ENCODE peak calls at places on chromosomes 11 and 22, in nine cellular contexts. Q is stimulated activated CD4-positive, alpha-beta T cell treated with anti-CD3 and anti-CD28 coated beads, Interleukin-15, amount 100 ng/mL, for 24 hours; U is activated T-cell treated with anti-CD3 and anti-CD28 coated beads for 1 hour; L is NCI-H2029; T is NCI-H524 treated with DMSO at 0.1 percent for 48 hours; M is cardiac fibroblast; Y is AG04450; F is mesothelial cell of epicardium; J is kidney glomerular epithelial cell. Z is an unnamed sample.

GRCh38 chr22:36280379-36280778 is 27.4 kb downstream of the APOL1 start:
- DNase-seq in Q (peak; percentile 15), U (no peak), L (no peak), T (no peak), M (no peak), Y (no peak), F (no peak), J (no peak), Z (no peak)

GRCh38 chr11:27279491-27279890 is 83.5 kb downstream of the CCDC34 start:
- DNase-seq in Q (no peak), U (no peak), L (no peak), T (no peak), M (no peak), Y (no peak), F (no peak), J (no peak), Z (no peak)

GRCh38 chr11:27938011-27938410 is 169.9 kb downstream of the KIF18A start:
- DNase-seq in Q (no peak), U (no peak), L (no peak), T (no peak), M (peak; percentile 55), Y (no peak), F (no peak), J (no peak), Z (no peak)

GRCh38 chr11:65588199-65589054 is 7.2 kb downstream of the KCNK7 start:
- DNase-seq in Q (peak; percentile 88), U (peak; percentile 61), L (no peak), T (no peak), M (peak; percentile 62), Y (no peak), F (no peak), J (peak; percentile 27), Z (no peak)

GRCh38 chr11:62145261-62145871 is 21.6 kb downstream of the INCENP start:
- DNase-seq in Q (no peak), U (no peak), L (no peak), T (no peak), M (no peak), Y (no peak), F (peak; percentile 13), J (no peak), Z (no peak)

GRCh38 chr11:48095779-48096470 is 115.6 kb downstream of the PTPRJ start:
- DNase-seq in Q (peak; percentile 17), U (no peak), L (no peak), T (no peak), M (no peak), Y (no peak), F (no peak), J (no peak), Z (no peak)

GRCh38 chr11:32615422-32615821 is 31.8 kb downstream of the EIF3M start:
- DNase-seq in Q (no peak), U (no peak), L (no peak), T (no peak), M (peak; percentile 53), Y (no peak), F (no peak), J (peak; percentile 46), Z (no peak)

GRCh38 chr22:26828311-26828710 is 170.9 kb downstream of the MIAT start:
- DNase-seq in Q (no peak), U (no peak), L (no peak), T (no peak), M (no peak), Y (no peak), F (no peak), J (no peak), Z (no peak)

GRCh38 chr22:20946080-20946986 is 20.7 kb upstream of the AIFM3 start:
- DNase-seq in Q (no peak), U (no peak), L (no peak), T (no peak), M (peak; percentile 46), Y (no peak), F (no peak), J (no peak), Z (no peak)

GRCh38 chr11:121476379-121477032 is 23.7 kb upstream of the SORL1-AS1 start:
- DNase-seq in Q (no peak), U (no peak), L (peak; percentile 94), T (no peak), M (no peak), Y (no peak), F (no peak), J (no peak), Z (peak; percentile 22)

GRCh38 chr11:76566811-76567210 is 103.7 kb downstream of the LRRC32 start:
- DNase-seq in Q (no peak), U (no peak), L (no peak), T (no peak), M (no peak), Y (no peak), F (no peak), J (no peak), Z (no peak)

GRCh38 chr11:123694551-123694950 is 40.1 kb upstream of the SCN3B start:
- DNase-seq in Q (no peak), U (no peak), L (no peak), T (no peak), M (peak; percentile 24), Y (no peak), F (no peak), J (no peak), Z (no peak)

GRCh38 chr11:44133335-44133946 is 38.0 kb downstream of the EXT2 start:
- DNase-seq in Q (no peak), U (no peak), L (no peak), T (no peak), M (peak; percentile 68), Y (no peak), F (no peak), J (peak; percentile 54), Z (no peak)

GRCh38 chr11:94793822-94794221 is 25.7 kb downstream of the AMOTL1 start:
- DNase-seq in Q (no peak), U (no peak), L (no peak), T (no peak), M (peak; percentile 69), Y (no peak), F (no peak), J (no peak), Z (no peak)

GRCh38 chr22:37370306-37370979 is 56.8 kb downstream of the ELFN2 start:
- DNase-seq in Q (no peak), U (no peak), L (no peak), T (peak; percentile 29), M (no peak), Y (no peak), F (no peak), J (no peak), Z (no peak)

GRCh38 chr11:2091786-2092463 is 47.3 kb downstream of the IGF2 start:
- DNase-seq in Q (no peak), U (no peak), L (no peak), T (no peak), M (no peak), Y (no peak), F (peak; percentile 34), J (no peak), Z (no peak)

GRCh38 chr11:38517991-38518390 is 1920.0 kb upstream of the RAG2 start:
- DNase-seq in Q (no peak), U (no peak), L (no peak), T (no peak), M (no peak), Y (no peak), F (no peak), J (no peak), Z (peak; percentile 27)

GRCh38 chr11:78339483-78339882 is 78.1 kb downstream of the GAB2 start:
- DNase-seq in Q (no peak), U (no peak), L (no peak), T (no peak), M (no peak), Y (no peak), F (no peak), J (no peak), Z (no peak)

GRCh38 chr22:17131686-17132085 is 10.5 kb upstream of the TMEM121B start:
- DNase-seq in Q (no peak), U (no peak), L (peak; percentile 11), T (no peak), M (no peak), Y (no peak), F (no peak), J (peak; percentile 0), Z (no peak)

GRCh38 chr22:44247346-44247745 is 65.4 kb downstream of the SHISAL1 start:
- DNase-seq in Q (no peak), U (no peak), L (no peak), T (no peak), M (no peak), Y (no peak), F (no peak), J (no peak), Z (no peak)

GRCh38 chr22:42680648-42681047 is 31.5 kb upstream of the CYB5R3 start:
- DNase-seq in Q (peak; percentile 27), U (no peak), L (no peak), T (no peak), M (peak; percentile 99), Y (peak; percentile 68), F (no peak), J (peak; percentile 94), Z (no peak)

GRCh38 chr11:121212696-121213567 is 79.6 kb upstream of the SC5D start:
- DNase-seq in Q (no peak), U (no peak), L (no peak), T (no peak), M (no peak), Y (no peak), F (no peak), J (no peak), Z (no peak)

GRCh38 chr22:30572840-30573593 is 1.4 kb downstream of the GAL3ST1 start:
- DNase-seq in Q (no peak), U (no peak), L (no peak), T (no peak), M (no peak), Y (no peak), F (no peak), J (peak; percentile 39), Z (no peak)

Z was measured in SHP77 treated with DMSO at 0.1 percent for 48 hours.